ENCODE peak calls at places on chromosomes 13 and 19, in four cellular contexts. C is colonic mucosa, P is ascending aorta, R is non-pigmented ciliary epithelial cell. W is an unnamed sample.

GRCh38 chr13:79402074-79402635 is 3.9 kb downstream of the RBM26 start:
- DNase-seq in C (no peak), P (no peak), R (no peak), W (no peak)

GRCh38 chr13:79491715-79492114 is 10.8 kb downstream of the NDFIP2 start:
- DNase-seq in C (no peak), P (no peak), R (no peak), W (no peak)

GRCh38 chr13:44713793-44714469 is 137.8 kb upstream of the TSC22D1 start:
- DNase-seq in C (no peak), P (peak; percentile 9), R (peak; percentile 97), W (no peak)

GRCh38 chr13:94160875-94161274 is 318.6 kb downstream of the DCT start:
- DNase-seq in C (no peak), P (no peak), R (no peak), W (no peak)

GRCh38 chr13:47306991-47307390 is 410.1 kb upstream of the HTR2A start:
- DNase-seq in C (no peak), P (no peak), R (no peak), W (no peak)

GRCh38 chr19:16017138-16017490 is 59.2 kb upstream of the TPM4 start:
- DNase-seq in C (no peak), P (no peak), R (no peak), W (no peak)

GRCh38 chr19:36215276-36216171 is 618 bp downstream of the ZNF146 start:
- DNase-seq in C (no peak), P (no peak), R (no peak), W (no peak)

GRCh38 chr19:28168557-28168956 is 1044.4 kb downstream of the UQCRFS1 start:
- DNase-seq in C (no peak), P (no peak), R (no peak), W (no peak)

GRCh38 chr19:47691090-47691489 is 22.1 kb upstream of the EHD2 start:
- DNase-seq in C (no peak), P (no peak), R (no peak), W (no peak)

GRCh38 chr19:19752760-19753403 is 20.0 kb upstream of the ZNF14 start:
- DNase-seq in C (no peak), P (no peak), R (no peak), W (no peak)

W was measured in gastrocnemius medialis.